ENCODE peak calls at places on chromosomes 11 and 22, in eight cellular contexts. B is transverse colon, Z is GM12878, R is tibial nerve, A is A549, Q is right lobe of liver, M is esophagus muscularis mucosa, K is H1. N is an unnamed sample. For H3K4me1, the result is how much of the 10 kb centered on the place peaks cover.

GRCh38 chr22:30127749-30128166 is 47.5 kb downstream of the HORMAD2 start:
- DNase-seq in B (no peak), Z (no peak), R (no peak), A (no peak), Q (no peak), M (no peak), K (no peak), N (no peak)

GRCh38 chr11:99918761-99919160 is 768.3 kb upstream of the ARHGAP42 start:
- DNase-seq in B (no peak), Z (no peak), R (no peak), A (no peak), Q (no peak), M (no peak), K (no peak), N (no peak)

GRCh38 chr11:120067361-120068113 is 70.4 kb downstream of the TRIM29 start:
- DNase-seq in B (no peak), Z (no peak), R (no peak), A (no peak), Q (no peak), M (peak), K (no peak), N (no peak)

GRCh38 chr11:67002297-67002913 is 20.5 kb upstream of the SYT12 start:
- DNase-seq in B (no peak), Z (no peak), R (no peak), A (no peak), Q (no peak), M (no peak), K (no peak), N (no peak)

GRCh38 chr11:75567971-75568370 is 5.9 kb downstream of the SERPINH1 start:
- DNase-seq in B (no peak), Z (no peak), R (no peak), A (no peak), Q (no peak), M (no peak), K (no peak), N (no peak)

GRCh38 chr11:103947566-103947919 is 88.9 kb upstream of the DDI1 start:
- DNase-seq in B (no peak), Z (no peak), R (no peak), A (no peak), Q (no peak), M (no peak), K (no peak), N (peak)

GRCh38 chr11:73907191-73907590 is 30.4 kb downstream of the PAAF1 start:
- DNase-seq in B (no peak), Z (no peak), R (no peak), A (peak), Q (no peak), M (no peak), K (no peak), N (no peak)

GRCh38 chr11:109946322-109946846 is 146.8 kb upstream of the ZC3H12C start:
- DNase-seq in B (peak), Z (peak), R (peak), A (peak), Q (peak), M (peak), K (peak), N (peak)

GRCh38 chr11:346529-346928 is 22.8 kb upstream of the B4GALNT4 start:
- DNase-seq in B (no peak), Z (no peak), R (no peak), A (no peak), Q (no peak), M (no peak), K (no peak), N (no peak)

GRCh38 chr22:29799217-29799680 is 32.1 kb downstream of the UQCR10 start:
- DNase-seq in B (peak), Z (no peak), R (peak), A (peak), Q (peak), M (peak), K (no peak), N (peak)

GRCh38 chr11:130418210-130418609 is 10.2 kb downstream of the ADAMTS8 start:
- DNase-seq in B (no peak), Z (no peak), R (no peak), A (no peak), Q (no peak), M (no peak), K (no peak), N (no peak)

GRCh38 chr22:42299586-42300285 is 29.3 kb upstream of the TCF20 start:
- DNase-seq in B (peak), Z (no peak), R (no peak), A (no peak), Q (no peak), M (no peak), K (no peak), N (peak)

GRCh38 chr22:25403284-25403606 is 161.2 kb upstream of the GRK3 start:
- DNase-seq in B (no peak), Z (no peak), R (no peak), A (no peak), Q (no peak), M (no peak), K (no peak), N (no peak)

GRCh38 chr11:94185387-94186084 is 56.9 kb downstream of the PANX1 start:
- DNase-seq in B (no peak), Z (no peak), R (no peak), A (no peak), Q (no peak), M (peak), K (no peak), N (no peak)

GRCh38 chr11:28835790-28836189 is 727.6 kb downstream of the METTL15 start:
- DNase-seq in B (no peak), Z (no peak), R (no peak), A (no peak), Q (no peak), M (no peak), K (no peak), N (no peak)

GRCh38 chr11:34997872-34998548 is 81.6 kb downstream of the PDHX start:
- DNase-seq in B (no peak), Z (no peak), R (no peak), A (no peak), Q (no peak), M (no peak), K (no peak), N (no peak)

GRCh38 chr22:25068701-25069100 is 116.2 kb downstream of the KIAA1671 start:
- DNase-seq in B (no peak), Z (no peak), R (no peak), A (no peak), Q (no peak), M (no peak), K (no peak), N (no peak)

GRCh38 chr11:118921929-118922744 is 3.6 kb downstream of the BCL9L start:
- DNase-seq in B (peak), Z (no peak), R (peak), A (no peak), Q (peak), M (no peak), K (no peak), N (peak)

GRCh38 chr22:27474112-27474571 is 327.4 kb downstream of the MN1 start:
- DNase-seq in B (no peak), Z (no peak), R (no peak), A (no peak), Q (no peak), M (no peak), K (no peak), N (no peak)

GRCh38 chr22:36998620-36999351 is 20.5 kb downstream of the TST start:
- DNase-seq in B (peak), Z (no peak), R (no peak), A (no peak), Q (no peak), M (no peak), K (no peak), N (no peak)

GRCh38 chr11:3954448-3955298 is 99.2 kb downstream of the STIM1 start:
- DNase-seq in B (no peak), Z (no peak), R (no peak), A (no peak), Q (no peak), M (no peak), K (no peak), N (no peak)

GRCh38 chr11:117795726-117796455 is 1.1 kb downstream of the DSCAML1 start:
- DNase-seq in B (no peak), Z (no peak), R (no peak), A (no peak), Q (no peak), M (no peak), K (no peak), N (no peak)

GRCh38 chr11:31850365-31850764 is 39.2 kb upstream of the PAX6 start:
- DNase-seq in B (no peak), Z (no peak), R (no peak), A (no peak), Q (no peak), M (no peak), K (no peak), N (no peak)

GRCh38 chr11:23494981-23495380 is 634.7 kb upstream of the CCDC179 start:
- DNase-seq in B (no peak), Z (no peak), R (no peak), A (no peak), Q (no peak), M (no peak), K (no peak), N (no peak)

GRCh38 chr22:39408173-39408572 is 8.6 kb downstream of the TAB1 start:
- DNase-seq in B (no peak), Z (no peak), R (no peak), A (no peak), Q (no peak), M (no peak), K (no peak), N (no peak)

GRCh38 chr11:112628676-112629075 is 332.5 kb upstream of the NCAM1 start:
- DNase-seq in B (no peak), Z (no peak), R (no peak), A (no peak), Q (no peak), M (peak), K (no peak), N (no peak)

GRCh38 chr11:28542556-28542955 is 434.4 kb downstream of the METTL15 start:
- DNase-seq in B (no peak), Z (no peak), R (no peak), A (no peak), Q (no peak), M (no peak), K (no peak), N (no peak)

GRCh38 chr22:21690401-21690801 is 24.6 kb downstream of the PPIL2 start:
- DNase-seq in B (no peak), Z (peak), R (no peak), A (no peak), Q (no peak), M (no peak), K (no peak), N (no peak)

GRCh38 chr11:121367434-121367833 is 74.9 kb downstream of the SC5D start:
- DNase-seq in B (no peak), Z (peak), R (no peak), A (no peak), Q (no peak), M (no peak), K (no peak), N (no peak)

GRCh38 chr11:6229911-6230310 is 4.5 kb downstream of the FHIP1B start:
- DNase-seq in B (peak), Z (no peak), R (no peak), A (no peak), Q (peak), M (no peak), K (no peak), N (no peak)

GRCh38 chr11:33452806-33453205 is 195.6 kb downstream of the HIPK3 start:
- DNase-seq in B (no peak), Z (no peak), R (no peak), A (peak), Q (no peak), M (peak), K (no peak), N (no peak)

GRCh38 chr11:46513934-46514342 is 79.9 kb downstream of the AMBRA1 start:
- DNase-seq in B (peak), Z (no peak), R (no peak), A (no peak), Q (peak), M (no peak), K (no peak), N (no peak)

GRCh38 chr11:66012371-66012945 is 650 bp downstream of the CST6 start:
- DNase-seq in B (no peak), Z (no peak), R (no peak), A (no peak), Q (no peak), M (no peak), K (no peak), N (no peak)

GRCh38 chr11:124329787-124330478 is 9.9 kb upstream of the OR8D2 start:
- DNase-seq in B (no peak), Z (peak), R (no peak), A (no peak), Q (no peak), M (no peak), K (no peak), N (no peak)

GRCh38 chr11:131295986-131296385 is 74.4 kb upstream of the NTM start:
- DNase-seq in B (no peak), Z (no peak), R (no peak), A (no peak), Q (no peak), M (no peak), K (no peak), N (no peak)

GRCh38 chr11:114977596-114977995 is 299.3 kb downstream of the NXPE2 start:
- DNase-seq in B (no peak), Z (no peak), R (no peak), A (no peak), Q (no peak), M (no peak), K (no peak), N (no peak)

GRCh38 chr11:32178692-32179091 is 87.8 kb downstream of the RCN1 start:
- DNase-seq in B (no peak), Z (no peak), R (no peak), A (no peak), Q (no peak), M (no peak), K (no peak), N (no peak)

DNA sequence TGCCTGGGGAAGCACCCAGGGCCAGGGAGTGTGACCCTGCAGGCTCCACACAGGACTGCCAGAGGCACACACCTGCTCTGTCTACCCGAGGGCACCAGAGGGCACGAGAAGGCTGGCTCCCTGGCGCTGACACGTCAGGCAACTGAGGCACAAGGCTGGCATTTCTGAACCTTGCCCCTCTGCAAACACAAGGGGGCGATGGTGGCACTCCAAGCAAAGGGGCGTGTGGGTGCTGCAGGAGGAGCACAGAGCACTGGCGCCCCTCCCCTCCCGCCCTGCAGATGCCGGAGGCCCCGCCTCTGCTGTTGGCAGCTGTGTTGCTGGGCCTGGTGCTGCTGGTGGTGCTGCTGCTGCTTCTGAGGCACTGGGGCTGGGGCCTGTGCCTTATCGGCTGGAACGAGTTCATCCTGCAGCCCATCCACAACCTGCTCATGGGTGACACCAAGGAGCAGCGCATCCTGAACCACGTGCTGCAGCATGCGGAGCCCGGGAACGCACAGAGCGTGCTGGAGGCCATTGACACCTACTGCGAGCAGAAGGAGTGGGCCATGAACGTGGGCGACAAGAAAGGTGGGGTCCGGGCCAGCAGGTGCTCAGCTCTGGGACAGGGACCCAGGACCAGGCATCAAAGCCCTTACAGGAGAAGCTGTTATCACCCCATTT is 20.8 kb upstream of the TXNRD2 start:
- DNase-seq in B (peak), Z (no peak), R (no peak), A (peak), Q (peak), M (no peak), K (peak), N (no peak)
- TF ChIP-seq POLR2A in B (peak), Z (peak), R (no peak), A (no peak), Q (no peak), M (no peak), K (no peak), N (no peak)

GRCh38 chr11:16460508-16460907 is 104.2 kb upstream of the SOX6 start:
- DNase-seq in B (no peak), Z (no peak), R (no peak), A (no peak), Q (no peak), M (no peak), K (no peak), N (no peak)
- H3K27ac ChIP-seq in B (no peak), Z (no peak), R (no peak), A (no peak), Q (no peak), M (no peak), K (no peak), N (peak)

GRCh38 chr11:48005878-48006277 is 25.5 kb downstream of the PTPRJ start:
- DNase-seq in B (no peak), Z (no peak), R (no peak), A (no peak), Q (no peak), M (no peak), K (no peak), N (no peak)
- H3K4me1 ChIP-seq in B (under half), Z (half or more), R (under half), A (half or more), Q (under half), M (under half), K (under half), N (under half)

DNA sequence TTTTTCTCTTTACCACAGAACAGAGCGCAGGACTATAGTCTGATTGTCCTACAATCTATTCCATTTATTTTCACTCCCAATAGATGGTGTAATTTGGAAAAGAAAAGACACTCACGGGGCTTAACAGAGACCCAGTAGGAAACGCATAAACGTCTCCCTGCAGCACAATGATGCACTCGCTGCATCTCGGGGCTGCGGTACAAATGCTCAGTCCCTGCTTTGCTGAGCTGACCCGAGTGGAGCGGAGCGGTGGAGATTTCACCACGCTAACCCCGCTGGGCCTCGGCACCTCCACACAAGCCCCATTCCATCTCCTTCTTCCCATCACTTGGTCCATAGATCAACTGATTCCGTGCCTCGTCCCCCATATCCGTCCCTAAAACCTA is 1.5 kb downstream of the FEZ1 start:
- DNase-seq in B (no peak), Z (no peak), R (no peak), A (no peak), Q (no peak), M (no peak), K (no peak), N (no peak)
- TF ChIP-seq POLR2A in B (no peak), Z (no peak), R (no peak), A (no peak), Q (no peak), M (no peak), K (no peak), N (no peak)

DNA sequence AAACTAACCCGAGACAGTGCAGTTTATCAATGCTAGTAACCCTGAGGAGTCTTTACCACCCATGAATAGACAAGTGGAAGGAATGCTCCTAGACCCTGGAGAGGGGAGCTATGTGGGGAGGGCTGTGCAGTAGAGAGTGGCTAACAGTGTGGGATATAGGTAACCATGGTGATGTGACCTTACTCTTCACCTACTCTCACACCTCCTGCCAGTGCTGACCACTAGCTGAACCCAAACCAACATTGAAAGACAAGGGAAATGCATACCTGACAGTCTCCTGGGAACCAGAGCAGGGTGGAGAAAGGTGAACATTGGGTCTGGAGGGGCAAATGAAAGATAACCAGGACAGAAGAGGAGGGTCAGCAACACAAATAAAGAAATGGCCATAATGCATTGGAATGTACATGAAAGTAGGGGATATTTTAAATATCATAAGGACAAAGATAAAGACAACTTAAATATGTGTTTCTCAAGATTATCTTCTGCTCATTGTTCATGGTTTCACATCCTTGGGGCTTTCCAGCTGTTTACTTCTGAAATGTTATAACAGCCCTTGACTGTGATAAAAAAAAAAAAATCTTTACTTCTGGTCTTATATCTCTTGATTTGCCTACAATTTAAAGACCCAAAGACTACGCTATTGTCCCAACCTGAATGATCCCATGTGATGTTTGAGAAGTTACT is 983.3 kb upstream of the TENM4 start:
- DNase-seq in B (no peak), Z (peak), R (no peak), A (no peak), Q (no peak), M (no peak), K (no peak), N (no peak)
- H3K27ac ChIP-seq in B (no peak), Z (no peak), R (no peak), A (no peak), Q (no peak), M (no peak), K (no peak), N (no peak)